ENCODE peak calls at places on chromosome 20, in six cellular contexts. G, M, V, S, Q and O are unnamed samples.

GRCh38 chr20:330233-331149 is 5.1 kb downstream of the SOX12 start:
- DNase-seq in G (peak), M (peak), V (no peak), S (no peak), Q (peak), O (peak)

GRCh38 chr20:35551485-35551884 is 9.6 kb downstream of the ERGIC3 start:
- DNase-seq in G (no peak), M (no peak), V (no peak), S (no peak), Q (no peak), O (no peak)

GRCh38 chr20:15200139-15200538 is 862.7 kb upstream of the FLRT3 start:
- DNase-seq in G (no peak), M (no peak), V (no peak), S (no peak), Q (no peak), O (no peak)

GRCh38 chr20:23257848-23258746 is 92.5 kb upstream of the NXT1 start:
- DNase-seq in G (no peak), M (no peak), V (no peak), S (no peak), Q (peak), O (peak)

GRCh38 chr20:62457098-62457497 is 18.7 kb downstream of the GATA5 start:
- DNase-seq in G (no peak), M (no peak), V (no peak), S (no peak), Q (no peak), O (no peak)

GRCh38 chr20:56859039-56859750 is 230.1 kb downstream of the TFAP2C start:
- DNase-seq in G (no peak), M (no peak), V (no peak), S (no peak), Q (no peak), O (no peak)

GRCh38 chr20:34956751-34957472 is 1.2 kb downstream of the MYH7B start:
- DNase-seq in G (no peak), M (no peak), V (no peak), S (no peak), Q (no peak), O (no peak)

GRCh38 chr20:37381621-37382538 is 35.9 kb downstream of the SRC start:
- DNase-seq in G (no peak), M (peak), V (no peak), S (no peak), Q (no peak), O (peak)

GRCh38 chr20:59820204-59821041 is 113.0 kb downstream of the SYCP2 start:
- DNase-seq in G (no peak), M (no peak), V (no peak), S (no peak), Q (no peak), O (peak)

GRCh38 chr20:13486694-13487093 is 152.0 kb downstream of the TASP1 start:
- DNase-seq in G (no peak), M (no peak), V (no peak), S (no peak), Q (no peak), O (no peak)

GRCh38 chr20:57698191-57698866 is 11.5 kb downstream of the PMEPA1 start:
- DNase-seq in G (no peak), M (peak), V (peak), S (no peak), Q (peak), O (peak)

GRCh38 chr20:21272279-21272678 is 30.9 kb upstream of the XRN2 start:
- DNase-seq in G (no peak), M (no peak), V (no peak), S (no peak), Q (no peak), O (no peak)

GRCh38 chr20:47452736-47453161 is 48.9 kb upstream of the NCOA3 start:
- DNase-seq in G (no peak), M (no peak), V (no peak), S (no peak), Q (no peak), O (no peak)

GRCh38 chr20:41081276-41081814 is 52.7 kb downstream of the TOP1 start:
- DNase-seq in G (no peak), M (no peak), V (no peak), S (no peak), Q (no peak), O (no peak)

GRCh38 chr20:1874534-1875168 is 20.6 kb upstream of the SIRPA start:
- DNase-seq in G (no peak), M (peak), V (no peak), S (no peak), Q (no peak), O (no peak)

GRCh38 chr20:56373942-56374341 is 15.2 kb downstream of the FAM210B start:
- DNase-seq in G (no peak), M (peak), V (no peak), S (no peak), Q (peak), O (no peak)

GRCh38 chr20:2626853-2627541 is 25.4 kb upstream of the NOP56 start:
- DNase-seq in G (no peak), M (peak), V (peak), S (no peak), Q (peak), O (no peak)

GRCh38 chr20:45156728-45157127 is 18.0 kb upstream of the PI3 start:
- DNase-seq in G (no peak), M (no peak), V (no peak), S (no peak), Q (no peak), O (no peak)

GRCh38 chr20:45153147-45153546 is 21.6 kb upstream of the PI3 start:
- DNase-seq in G (no peak), M (no peak), V (no peak), S (no peak), Q (no peak), O (no peak)

GRCh38 chr20:45154183-45154582 is 20.5 kb upstream of the PI3 start:
- DNase-seq in G (no peak), M (peak), V (no peak), S (no peak), Q (no peak), O (no peak)

GRCh38 chr20:45153756-45154155 is 20.9 kb upstream of the PI3 start:
- DNase-seq in G (no peak), M (no peak), V (no peak), S (no peak), Q (no peak), O (no peak)

DNA sequence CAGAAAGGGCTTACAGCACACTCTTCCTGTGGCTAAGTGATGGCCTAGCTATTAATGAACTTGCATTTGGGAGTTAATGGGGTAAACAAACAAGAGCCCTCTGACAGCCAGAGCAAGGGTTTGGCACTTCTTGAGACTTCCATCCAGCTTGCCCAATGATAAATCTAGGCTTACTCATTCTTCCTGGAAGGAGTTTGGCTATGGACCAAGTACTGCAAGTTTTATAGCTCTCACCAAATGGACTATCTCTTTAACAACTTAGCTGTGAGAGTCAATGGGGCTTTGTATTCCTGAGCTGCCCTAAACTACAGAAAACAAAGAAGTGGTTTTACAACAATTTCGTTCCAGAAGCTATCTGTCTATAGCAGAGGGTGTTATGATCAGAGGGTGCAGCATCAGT is 16.7 kb upstream of the PI3 start:
- DNase-seq in G (no peak), M (peak), V (peak), S (no peak), Q (peak), O (no peak)
- TF ChIP-seq MAX in G (no peak), M (no peak), V (no peak), S (no peak), Q (no peak), O (no peak)

GRCh38 chr20:64055396-64055892 is 6.0 kb upstream of the SOX18 start:
- DNase-seq in G (no peak), M (no peak), V (no peak), S (no peak), Q (no peak), O (no peak)

GRCh38 chr20:64052987-64053840 is 3.8 kb upstream of the SOX18 start:
- DNase-seq in G (no peak), M (no peak), V (no peak), S (no peak), Q (no peak), O (no peak)

GRCh38 chr20:64055893-64056638 is 6.6 kb upstream of the SOX18 start:
- DNase-seq in G (no peak), M (peak), V (no peak), S (no peak), Q (peak), O (peak)

GRCh38 chr20:64052326-64052722 is 2.9 kb upstream of the SOX18 start:
- DNase-seq in G (no peak), M (no peak), V (no peak), S (no peak), Q (no peak), O (no peak)

GRCh38 chr20:64053841-64054661 is 4.6 kb upstream of the SOX18 start:
- DNase-seq in G (peak), M (peak), V (peak), S (no peak), Q (peak), O (peak)
- TF ChIP-seq MAX in G (no peak), M (no peak), V (no peak), S (no peak), Q (no peak), O (no peak)

DNA sequence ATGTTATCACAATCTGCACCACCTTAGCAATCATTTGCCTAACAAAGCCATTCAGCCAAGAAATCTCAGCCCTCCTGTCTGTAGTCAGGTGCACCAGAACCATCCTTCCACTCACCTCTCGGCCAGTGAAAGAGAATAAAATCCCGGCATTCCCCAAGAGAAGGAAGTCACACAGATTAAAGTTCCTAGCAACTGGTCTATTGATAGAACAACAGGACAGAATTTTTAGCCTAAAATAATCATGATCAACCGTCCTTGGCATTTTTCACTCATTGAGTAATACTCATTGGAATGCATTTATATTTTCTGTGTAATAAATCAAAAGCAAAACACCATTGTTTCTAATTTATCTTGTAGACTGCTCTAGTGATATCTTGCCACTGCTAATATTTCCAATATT is 85.7 kb upstream of the CDH4 start:
- DNase-seq in G (no peak), M (no peak), V (no peak), S (no peak), Q (no peak), O (no peak)
- TF ChIP-seq MAX in G (no peak), M (no peak), V (no peak), S (no peak), Q (no peak), O (no peak)

GRCh38 chr20:31967830-31968249 is at the start of gene XKR7:
- DNase-seq in G (peak), M (no peak), V (no peak), S (no peak), Q (no peak), O (peak)
- TF ChIP-seq MAX in G (no peak), M (no peak), V (no peak), S (peak), Q (no peak), O (no peak)

GRCh38 chr20:33791021-33791420 is 20.1 kb upstream of the CHMP4B start:
- DNase-seq in G (no peak), M (no peak), V (no peak), S (no peak), Q (no peak), O (no peak)

GRCh38 chr20:33789858-33790182 is 21.3 kb upstream of the CHMP4B start:
- DNase-seq in G (no peak), M (no peak), V (no peak), S (no peak), Q (no peak), O (no peak)

GRCh38 chr20:33788351-33789049 is 22.6 kb upstream of the CHMP4B start:
- DNase-seq in G (no peak), M (no peak), V (no peak), S (no peak), Q (no peak), O (no peak)

GRCh38 chr20:33790571-33790970 is 20.6 kb upstream of the CHMP4B start:
- DNase-seq in G (no peak), M (no peak), V (no peak), S (no peak), Q (no peak), O (no peak)

DNA sequence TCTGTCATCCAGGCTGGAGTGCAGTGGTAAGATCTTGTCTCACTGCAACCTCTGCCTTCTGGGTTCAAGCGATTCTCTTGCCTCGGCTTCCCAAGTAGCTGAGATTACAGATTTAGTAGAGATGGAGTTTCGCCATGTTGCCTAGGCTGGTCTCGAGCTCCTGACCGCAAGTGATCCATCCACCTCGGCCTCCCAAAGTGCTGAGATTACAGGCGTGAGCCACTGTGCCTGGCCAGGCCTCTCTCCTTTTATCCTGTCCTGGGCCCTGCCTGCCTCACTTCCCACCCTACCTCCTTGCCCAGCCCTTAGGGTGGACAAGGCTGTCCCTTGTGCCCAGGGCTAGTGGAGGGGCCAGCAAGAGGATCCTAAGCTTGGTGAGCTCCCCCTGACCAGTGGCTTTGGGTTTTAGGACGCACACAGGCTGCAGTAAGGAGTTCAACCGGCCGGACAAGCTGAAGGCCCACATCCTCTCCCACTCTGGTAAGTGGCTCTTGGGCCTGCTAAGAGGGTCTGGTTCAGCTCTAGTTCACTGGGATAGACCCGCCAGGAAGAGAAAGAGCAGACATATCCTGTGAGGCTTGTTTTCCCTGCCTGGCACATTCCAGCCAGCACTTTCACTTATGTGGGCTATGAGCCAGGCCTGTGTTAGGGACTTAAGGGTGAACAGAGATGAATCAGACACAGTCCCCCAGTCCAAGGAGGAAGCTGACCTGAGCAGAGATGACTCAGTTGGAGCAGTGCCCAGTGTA is 21.9 kb upstream of the CHMP4B start:
- DNase-seq in G (no peak), M (peak), V (peak), S (no peak), Q (peak), O (peak)
- TF ChIP-seq MAX in G (no peak), M (peak), V (peak), S (no peak), Q (no peak), O (peak)

DNA sequence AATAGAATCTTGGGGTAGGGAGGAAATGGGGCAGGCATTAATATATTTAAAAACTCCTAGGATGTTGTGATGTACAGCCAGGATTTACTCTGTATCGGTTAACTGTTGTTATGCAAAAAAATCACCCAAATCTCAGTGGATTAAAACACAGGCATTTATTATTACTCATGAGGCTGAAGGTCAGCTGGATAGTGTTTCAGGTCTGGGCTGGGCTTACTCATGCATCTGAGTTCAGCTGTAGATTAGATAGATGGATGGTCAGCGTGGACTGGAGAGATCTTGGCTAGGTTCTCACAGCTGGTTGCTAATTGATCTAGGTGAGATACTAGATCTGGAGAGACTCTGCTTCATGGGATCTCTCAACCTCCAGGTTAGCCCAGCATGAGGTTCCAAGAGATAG is 131.4 kb downstream of the BTBD3 start:
- DNase-seq in G (no peak), M (no peak), V (no peak), S (no peak), Q (peak), O (no peak)
- TF ChIP-seq MAX in G (no peak), M (no peak), V (no peak), S (no peak), Q (no peak), O (no peak)

GRCh38 chr20:4016349-4017050 is 1.1 kb upstream of the RNF24 start:
- DNase-seq in G (no peak), M (no peak), V (no peak), S (no peak), Q (no peak), O (no peak)

GRCh38 chr20:4018015-4018748 is 2.8 kb upstream of the RNF24 start:
- DNase-seq in G (no peak), M (no peak), V (no peak), S (no peak), Q (no peak), O (no peak)

GRCh38 chr20:4020256-4020655 is 4.9 kb upstream of the RNF24 start:
- DNase-seq in G (no peak), M (no peak), V (no peak), S (no peak), Q (no peak), O (no peak)

GRCh38 chr20:4014031-4014474 is 1.3 kb downstream of the RNF24 start:
- DNase-seq in G (no peak), M (peak), V (peak), S (no peak), Q (peak), O (peak)

GRCh38 chr20:4017051-4017702 is 1.8 kb upstream of the RNF24 start:
- DNase-seq in G (no peak), M (no peak), V (no peak), S (no peak), Q (no peak), O (no peak)
- TF ChIP-seq MAX in G (no peak), M (no peak), V (no peak), S (no peak), Q (no peak), O (no peak)

GRCh38 chr20:51121901-51122412 is 99.0 kb upstream of the KCNG1 start:
- DNase-seq in G (no peak), M (peak), V (no peak), S (no peak), Q (no peak), O (no peak)
- TF ChIP-seq MAX in G (no peak), M (peak), V (no peak), S (no peak), Q (no peak), O (no peak)